ENCODE peak calls at places on chromosome 1, in six cellular contexts. One of them, this sample, is unnamed.

GRCh38 chr1:27303509-27303908 is 18.5 kb upstream of the TMEM222 start:
- DNase-seq in GM20000: no peak
- DNase-seq in MV-4-11: no peak
- DNase-seq in SW 1271: no peak
- DNase-seq in neural progenitor cell: no peak
- DNase-seq in T-helper 1 cell: no peak
- DNase-seq in this sample: no peak

GRCh38 chr1:228685081-228685480 is 50.2 kb upstream of the RHOU start:
- DNase-seq in MV-4-11: peak
- DNase-seq in neural progenitor cell: no peak
- DNase-seq in T-helper 1 cell: no peak
- DNase-seq in GM20000: no peak
- DNase-seq in SW 1271: no peak
- DNase-seq in this sample: no peak

GRCh38 chr1:101137144-101138126 is 99.4 kb upstream of the S1PR1 start:
- DNase-seq in MV-4-11: peak
- DNase-seq in neural progenitor cell: no peak
- DNase-seq in GM20000: no peak
- DNase-seq in SW 1271: no peak
- DNase-seq in T-helper 1 cell: no peak
- DNase-seq in this sample: no peak

GRCh38 chr1:20185834-20186782 is at the start of the genes PLA2G2C and UBXN10:
- DNase-seq in GM20000: peak
- DNase-seq in MV-4-11: no peak
- DNase-seq in SW 1271: no peak
- DNase-seq in neural progenitor cell: peak
- DNase-seq in T-helper 1 cell: peak
- DNase-seq in this sample: peak

GRCh38 chr1:9785406-9785805 is 38.4 kb downstream of the CLSTN1 start:
- DNase-seq in neural progenitor cell: no peak
- DNase-seq in SW 1271: no peak
- DNase-seq in MV-4-11: no peak
- DNase-seq in T-helper 1 cell: no peak
- DNase-seq in GM20000: no peak
- DNase-seq in this sample: no peak

GRCh38 chr1:78240755-78241154 is 195.0 kb downstream of the GIPC2 start:
- DNase-seq in GM20000: no peak
- DNase-seq in SW 1271: no peak
- DNase-seq in neural progenitor cell: peak
- DNase-seq in T-helper 1 cell: no peak
- DNase-seq in MV-4-11: no peak
- DNase-seq in this sample: no peak

GRCh38 chr1:231778009-231778719 is 151.6 kb downstream of the DISC1 start:
- DNase-seq in SW 1271: no peak
- DNase-seq in T-helper 1 cell: no peak
- DNase-seq in neural progenitor cell: no peak
- DNase-seq in GM20000: no peak
- DNase-seq in MV-4-11: peak
- DNase-seq in this sample: no peak

GRCh38 chr1:207311888-207312603 is 9.4 kb upstream of the CD55 start:
- DNase-seq in T-helper 1 cell: no peak
- DNase-seq in SW 1271: no peak
- DNase-seq in neural progenitor cell: no peak
- DNase-seq in GM20000: no peak
- DNase-seq in MV-4-11: no peak
- DNase-seq in this sample: no peak

GRCh38 chr1:7940745-7941436 is at the start of gene TNFRSF9:
- DNase-seq in GM20000: peak
- DNase-seq in SW 1271: no peak
- DNase-seq in MV-4-11: no peak
- DNase-seq in T-helper 1 cell: peak
- DNase-seq in neural progenitor cell: no peak
- DNase-seq in this sample: peak